ENCODE peak calls at places on chromosomes 6 and 20, in eight cellular contexts. I, M, C, F, W, D, G and B are unnamed samples.

GRCh38 chr6:27650620-27651370 is 177.9 kb upstream of the ZNF184 start:
- DNase-seq in C (peak), W (peak), I (peak), F (no peak), G (no peak), M (no peak), D (no peak), B (peak)

GRCh38 chr6:4210619-4211419 is 75.4 kb upstream of the ECI2 start:
- DNase-seq in F (peak), D (peak), M (no peak), C (peak), W (peak), G (peak), I (peak), B (peak)

GRCh38 chr6:36851149-36851614 is 11.9 kb upstream of the CPNE5 start:
- DNase-seq in C (peak), I (peak), F (no peak), M (no peak), W (peak), D (peak), G (no peak), B (peak)

GRCh38 chr6:39561536-39562266 is 163.5 kb downstream of the KIF6 start:
- DNase-seq in C (peak), G (no peak), F (no peak), I (no peak), M (no peak), D (no peak), W (peak), B (no peak)

GRCh38 chr20:51587145-51587544 is 44.6 kb upstream of the NFATC2 start:
- DNase-seq in C (no peak), W (no peak), D (no peak), G (no peak), I (no peak), F (no peak), M (no peak), B (no peak)

GRCh38 chr6:169921853-169922779 is 170.7 kb downstream of the ERMARD start:
- DNase-seq in C (no peak), F (no peak), D (no peak), G (no peak), M (no peak), I (no peak), W (no peak), B (no peak)

GRCh38 chr20:38109657-38110524 is 55.2 kb downstream of the TGM2 start:
- DNase-seq in I (peak), C (peak), M (no peak), W (peak), D (no peak), F (no peak), G (no peak), B (peak)

GRCh38 chr6:85449388-85449817 is 480 bp upstream of the NT5E start:
- DNase-seq in D (peak), I (peak), W (peak), M (no peak), C (peak), G (no peak), F (no peak), B (peak)

GRCh38 chr6:125314019-125314581 is 12.3 kb upstream of the HDDC2 start:
- DNase-seq in C (peak), F (peak), D (peak), I (peak), M (peak), W (peak), G (peak), B (peak)

GRCh38 chr6:163554663-163555062 is 140.1 kb downstream of the QKI start:
- DNase-seq in F (peak), W (peak), I (peak), G (no peak), D (peak), M (no peak), C (peak), B (peak)

GRCh38 chr6:80991316-80991715 is 761.2 kb downstream of the TENT5A start:
- DNase-seq in W (no peak), M (no peak), G (no peak), D (no peak), C (no peak), F (no peak), I (no peak), B (no peak)

GRCh38 chr6:15620616-15621015 is 42.2 kb downstream of the DTNBP1 start:
- DNase-seq in C (no peak), G (no peak), D (no peak), W (peak), F (no peak), M (no peak), I (no peak), B (no peak)

GRCh38 chr20:63884506-63885263 is 10.2 kb upstream of the DNAJC5 start:
- DNase-seq in D (no peak), M (no peak), C (no peak), F (no peak), W (no peak), G (no peak), I (no peak), B (no peak)

GRCh38 chr6:8578006-8578405 is 142.7 kb upstream of the SLC35B3 start:
- DNase-seq in G (no peak), M (no peak), I (no peak), D (no peak), F (no peak), W (no peak), C (no peak), B (no peak)

GRCh38 chr6:13445005-13445743 is 42.2 kb downstream of the GFOD1 start:
- DNase-seq in C (peak), M (no peak), F (peak), D (peak), W (peak), I (peak), G (peak), B (peak)

GRCh38 chr6:107843400-107843799 is 19.3 kb upstream of the SCML4 start:
- DNase-seq in G (no peak), I (peak), D (no peak), F (no peak), W (no peak), M (no peak), C (no peak), B (peak)

GRCh38 chr6:109263873-109264700 is 118.2 kb downstream of the CD164 start:
- DNase-seq in I (no peak), M (no peak), G (no peak), F (no peak), D (no peak), C (no peak), W (no peak), B (no peak)

GRCh38 chr6:4935981-4936680 is 67.7 kb downstream of the RPP40 start:
- DNase-seq in I (no peak), G (no peak), D (no peak), F (no peak), W (no peak), M (no peak), C (no peak), B (no peak)

GRCh38 chr6:158912591-158912990 is 87.4 kb downstream of the RSPH3 start:
- DNase-seq in C (no peak), F (no peak), D (no peak), G (no peak), I (no peak), W (no peak), M (no peak), B (no peak)

GRCh38 chr6:166879594-166879993 is 76.8 kb downstream of the RNASET2 start:
- DNase-seq in M (no peak), F (no peak), D (no peak), G (no peak), C (no peak), I (no peak), W (no peak), B (no peak)

GRCh38 chr20:13991311-13991710 is 897 bp upstream of the SEL1L2 start:
- DNase-seq in G (no peak), F (no peak), I (no peak), D (no peak), W (no peak), C (no peak), M (no peak), B (no peak)

GRCh38 chr6:150409576-150410066 is 40.8 kb downstream of the IYD start:
- DNase-seq in I (no peak), W (peak), G (peak), F (peak), D (peak), C (peak), M (no peak), B (no peak)

GRCh38 chr6:159577564-159577963 is 115.5 kb downstream of the SOD2 start:
- DNase-seq in M (no peak), F (no peak), W (no peak), I (peak), G (no peak), C (no peak), D (no peak), B (peak)

GRCh38 chr6:138914701-138915100 is 73.4 kb downstream of the REPS1 start:
- DNase-seq in W (no peak), G (no peak), I (peak), D (no peak), C (no peak), F (no peak), M (no peak), B (no peak)

GRCh38 chr20:48467622-48468021 is 360.2 kb downstream of the PREX1 start:
- DNase-seq in D (no peak), F (no peak), M (no peak), I (no peak), W (no peak), C (no peak), G (no peak), B (no peak)

GRCh38 chr20:33601861-33602260 is 60.3 kb upstream of the C20orf144 start:
- DNase-seq in C (no peak), W (no peak), F (no peak), D (no peak), M (no peak), I (peak), G (no peak), B (no peak)

GRCh38 chr6:37735722-37736121 is 38.0 kb upstream of the MDGA1 start:
- DNase-seq in F (no peak), I (no peak), D (no peak), M (no peak), W (no peak), G (no peak), C (no peak), B (no peak)

GRCh38 chr6:14792118-14792955 is 453.5 kb upstream of the JARID2 start:
- DNase-seq in C (no peak), G (no peak), I (no peak), W (no peak), F (no peak), D (no peak), M (no peak), B (peak)

GRCh38 chr20:46222521-46223007 is 85.7 kb downstream of the CDH22 start:
- DNase-seq in F (no peak), W (peak), G (peak), I (no peak), D (peak), M (no peak), C (no peak), B (no peak)
- H3K4me3 ChIP-seq in F (no peak), W (no peak), G (no peak), I (no peak), D (no peak), M (no peak), C (no peak), B (no peak)

DNA sequence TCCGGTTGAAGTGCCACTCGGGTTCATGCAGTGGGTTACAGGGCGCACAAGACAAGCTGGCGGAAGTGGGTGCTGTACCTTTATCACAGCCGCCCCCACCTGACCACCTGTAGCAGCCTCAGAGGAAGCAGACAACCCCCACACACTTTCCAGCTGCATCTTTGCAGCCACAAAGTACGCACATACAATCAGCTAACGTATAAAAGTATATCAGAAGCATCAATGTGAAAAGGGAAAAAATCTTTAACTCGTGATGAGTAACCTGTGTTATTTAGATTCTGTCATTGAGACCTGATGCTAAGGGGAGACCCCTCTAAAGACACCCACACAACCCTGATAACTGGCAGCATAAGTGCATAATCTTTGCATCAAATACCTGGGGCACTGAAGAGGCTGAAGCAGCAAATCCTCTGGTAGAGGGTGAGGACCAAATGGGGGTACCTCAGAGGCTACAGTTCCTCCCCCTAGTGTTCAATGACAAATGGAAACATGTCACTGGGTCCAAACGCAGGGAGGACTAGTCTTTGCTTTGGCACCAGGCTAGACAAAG is 22.1 kb downstream of the BACH2 start:
- DNase-seq in W (no peak), I (no peak), D (no peak), M (peak), F (no peak), C (no peak), G (no peak), B (no peak)
- TF ChIP-seq CTCF in W (no peak), I (no peak), D (no peak), M (no peak), F (no peak), C (no peak), G (no peak), B (no peak)

DNA sequence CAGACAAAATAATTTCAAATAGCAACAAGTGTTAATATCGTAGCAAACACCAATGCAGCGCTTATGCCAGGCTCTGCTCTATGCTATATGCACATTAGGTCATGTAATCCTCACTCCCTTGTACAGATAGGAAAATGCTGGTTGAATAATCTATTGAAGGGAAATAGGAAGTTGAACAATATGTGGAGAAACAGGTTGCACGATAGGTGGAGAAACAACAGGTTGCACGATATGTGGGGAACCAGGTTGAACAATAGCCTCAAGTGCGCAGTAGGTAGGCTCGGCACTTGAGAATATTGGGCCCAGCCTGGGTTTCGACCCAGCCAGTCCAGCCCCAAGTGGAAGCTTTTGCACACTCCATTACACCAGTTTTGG is 91.1 kb upstream of the SIRPA start:
- DNase-seq in I (peak), C (no peak), D (no peak), W (no peak), G (no peak), F (no peak), M (no peak), B (no peak)
- H3K4me3 ChIP-seq in I (no peak), C (no peak), D (peak), W (no peak), G (no peak), F (no peak), M (peak), B (no peak)

DNA sequence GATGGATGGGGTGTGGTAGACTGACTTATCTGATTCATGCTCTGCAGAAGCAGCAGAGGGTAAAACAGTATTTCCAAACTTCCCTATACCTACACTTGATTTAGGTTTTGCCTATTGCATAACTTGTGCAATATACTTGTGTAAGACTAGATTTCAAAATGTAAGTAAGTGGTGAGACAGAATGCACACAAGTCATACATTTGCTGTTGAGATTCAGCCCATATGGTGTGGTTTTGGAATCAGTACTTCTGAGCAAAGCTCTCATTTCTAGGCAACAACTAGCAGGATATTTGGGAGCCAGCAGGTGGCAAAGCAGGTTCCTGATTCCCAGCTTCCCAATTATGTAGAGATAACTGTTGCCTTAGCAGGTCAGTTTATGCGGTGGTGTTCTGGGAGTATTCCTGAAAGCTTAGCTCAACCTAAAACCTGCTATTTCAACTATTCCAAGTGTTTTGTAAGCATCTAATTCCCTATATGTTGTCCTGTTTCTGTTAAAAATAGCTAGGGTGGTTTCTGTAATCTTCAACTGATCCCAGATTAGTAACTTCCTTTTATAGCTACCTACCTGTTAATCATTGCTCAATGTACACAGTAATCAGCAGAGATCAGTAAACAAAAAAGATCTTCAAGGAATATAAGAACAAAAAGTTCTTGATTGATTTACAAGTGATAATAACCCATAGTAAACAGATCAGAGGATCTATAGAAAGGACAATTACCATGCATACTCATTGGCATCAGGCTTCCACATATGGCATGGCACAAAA is 8.5 kb upstream of the FABP7 start:
- DNase-seq in I (peak), C (peak), W (no peak), M (no peak), G (no peak), F (no peak), D (no peak), B (peak)
- TF ChIP-seq CTCF in I (peak), C (no peak), W (no peak), M (peak), G (no peak), F (no peak), D (no peak), B (no peak)

DNA sequence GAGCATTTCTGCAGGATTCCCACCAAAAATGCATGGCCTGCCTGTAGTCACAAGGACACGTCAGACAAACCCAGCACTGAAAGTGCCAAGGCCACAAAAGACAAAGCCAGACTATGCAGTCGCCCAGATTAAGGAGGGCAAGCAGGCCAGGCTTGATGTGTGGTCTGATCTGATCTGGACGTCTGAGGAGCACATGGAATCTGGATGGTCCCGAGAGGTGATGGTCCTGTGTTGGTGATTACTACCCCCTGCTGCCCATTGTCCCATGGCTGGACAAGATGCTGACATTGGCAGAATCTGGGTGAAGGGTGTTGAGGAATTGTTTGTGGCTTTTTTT is 17.1 kb downstream of the NPEPL1 start:
- DNase-seq in M (no peak), F (no peak), G (no peak), C (no peak), D (peak), W (no peak), I (no peak), B (no peak)
- H3K4me3 ChIP-seq in M (no peak), F (no peak), G (no peak), C (no peak), D (no peak), W (no peak), I (no peak), B (no peak)